ENCODE peak calls at places on chromosomes 7 and 10, in six cellular contexts. A is SK-N-SH, R is HCT116, W is HepG2, X is K562, F is H1. G is an unnamed sample.
A peak's percentile ranks its signal among the peaks of the same experiment; 100 is the strongest.

GRCh38 chr10:62374862-62375710 is 917 bp downstream of the ZNF365 start:
- DNase-seq in A (peak; percentile 41), R (no peak), W (no peak), X (no peak), F (no peak), G (peak; percentile 44)

GRCh38 chr10:132617781-132618052 is 80.1 kb downstream of the INPP5A start:
- DNase-seq in A (no peak), R (no peak), W (no peak), X (no peak), F (no peak), G (no peak)

GRCh38 chr7:35729061-35729783 is 34.3 kb upstream of the HERPUD2 start:
- DNase-seq in A (no peak), R (no peak), W (no peak), X (no peak), F (no peak), G (no peak)

GRCh38 chr7:124462249-124462648 is 303.3 kb downstream of the GPR37 start:
- DNase-seq in A (no peak), R (no peak), W (no peak), X (no peak), F (no peak), G (no peak)

GRCh38 chr10:85623342-85623741 is 743.3 kb downstream of the GRID1 start:
- DNase-seq in A (no peak), R (no peak), W (no peak), X (no peak), F (no peak), G (no peak)

GRCh38 chr10:6721964-6722615 is 142.0 kb upstream of the PRKCQ start:
- DNase-seq in A (no peak), R (peak; percentile 62), W (no peak), X (no peak), F (no peak), G (no peak)

GRCh38 chr7:148954766-148955165 is 70.7 kb upstream of the EZH2 start:
- DNase-seq in A (no peak), R (no peak), W (no peak), X (no peak), F (no peak), G (no peak)

GRCh38 chr7:93115796-93116195 is 2.0 kb downstream of the SAMD9 start:
- DNase-seq in A (no peak), R (peak; percentile 32), W (no peak), X (peak; percentile 13), F (no peak), G (no peak)

GRCh38 chr10:116771891-116772290 is 29.5 kb upstream of the HSPA12A start:
- DNase-seq in A (no peak), R (no peak), W (no peak), X (no peak), F (no peak), G (no peak)

GRCh38 chr7:95886501-95887090 is 114.2 kb downstream of the DYNC1I1 start:
- DNase-seq in A (no peak), R (no peak), W (peak; percentile 35), X (no peak), F (no peak), G (no peak)

GRCh38 chr10:122657734-122658133 is 41.9 kb downstream of the C10orf120 start:
- DNase-seq in A (no peak), R (no peak), W (no peak), X (no peak), F (no peak), G (no peak)

GRCh38 chr7:561631-562393 is 42.2 kb upstream of the PDGFA start:
- DNase-seq in A (no peak), R (no peak), W (no peak), X (no peak), F (no peak), G (no peak)
- TF ChIP-seq JUND in A (no peak), R (no peak), W (no peak), X (no peak), F (no peak), G (no peak)

GRCh38 chr7:17139081-17139480 is 159.4 kb upstream of the AHR start:
- DNase-seq in A (no peak), R (no peak), W (no peak), X (no peak), F (no peak), G (no peak)

GRCh38 chr7:17144313-17144712 is 154.1 kb upstream of the AHR start:
- DNase-seq in A (no peak), R (no peak), W (no peak), X (no peak), F (no peak), G (no peak)

GRCh38 chr7:17140421-17140820 is 158.0 kb upstream of the AHR start:
- DNase-seq in A (no peak), R (no peak), W (no peak), X (no peak), F (no peak), G (no peak)

GRCh38 chr7:17147409-17147808 is 151.0 kb upstream of the AHR start:
- DNase-seq in A (no peak), R (no peak), W (no peak), X (no peak), F (no peak), G (no peak)

DNA sequence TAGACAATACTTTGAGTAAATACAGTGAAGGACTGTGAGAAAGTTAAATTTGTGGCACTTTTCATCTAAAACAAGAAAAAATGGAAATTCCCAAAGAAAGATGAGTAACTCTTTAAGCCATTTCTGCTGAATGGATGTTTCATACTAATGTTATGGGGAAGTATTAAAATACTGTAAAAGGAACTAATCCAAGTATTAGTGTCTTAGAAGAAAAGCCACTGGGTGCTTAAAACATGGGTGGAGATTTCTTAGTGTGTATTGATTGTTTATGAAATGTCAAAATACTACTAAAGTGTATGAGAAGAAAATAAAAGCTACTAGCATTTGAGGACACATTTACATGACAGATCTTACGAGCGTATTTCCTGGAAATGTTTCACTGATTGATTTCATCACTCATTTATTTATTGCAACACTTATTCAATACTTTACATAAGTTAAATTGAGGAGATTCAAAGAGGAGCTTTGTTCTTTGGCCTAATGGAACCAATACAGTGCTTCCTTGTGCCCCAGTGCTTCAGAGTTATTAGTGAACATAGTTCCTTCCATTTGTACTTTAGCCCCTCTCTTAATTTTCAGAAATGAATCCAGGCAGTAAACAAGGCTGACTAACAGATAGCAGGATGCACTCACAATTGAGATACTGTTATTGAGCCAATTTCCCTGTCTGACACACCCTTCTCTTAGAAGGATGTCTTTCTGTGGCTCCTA is 155.5 kb upstream of the AHR start:
- DNase-seq in A (no peak), R (no peak), W (peak; percentile 92), X (no peak), F (no peak), G (no peak)
- TF ChIP-seq JUND in A (no peak), R (no peak), W (no peak), X (no peak), F (no peak), G (no peak)

GRCh38 chr7:74452748-74453320 is 872 bp upstream of the GTF2IRD1 start:
- DNase-seq in A (peak; percentile 83), R (no peak), W (peak; percentile 65), X (no peak), F (no peak), G (peak; percentile 42)
- TF ChIP-seq JUND in A (no peak), R (no peak), W (no peak), X (no peak), F (no peak), G (no peak)

GRCh38 chr7:1964913-1965578 is 267.7 kb downstream of the MAD1L1 start:
- DNase-seq in A (no peak), R (no peak), W (no peak), X (no peak), F (no peak), G (no peak)

GRCh38 chr7:1965579-1966294 is 267.0 kb downstream of the MAD1L1 start:
- DNase-seq in A (no peak), R (no peak), W (no peak), X (no peak), F (no peak), G (no peak)

GRCh38 chr7:1968397-1969111 is 264.2 kb downstream of the MAD1L1 start:
- DNase-seq in A (no peak), R (no peak), W (no peak), X (no peak), F (no peak), G (no peak)

GRCh38 chr7:1967512-1968396 is 265.0 kb downstream of the MAD1L1 start:
- DNase-seq in A (no peak), R (no peak), W (no peak), X (no peak), F (no peak), G (no peak)

DNA sequence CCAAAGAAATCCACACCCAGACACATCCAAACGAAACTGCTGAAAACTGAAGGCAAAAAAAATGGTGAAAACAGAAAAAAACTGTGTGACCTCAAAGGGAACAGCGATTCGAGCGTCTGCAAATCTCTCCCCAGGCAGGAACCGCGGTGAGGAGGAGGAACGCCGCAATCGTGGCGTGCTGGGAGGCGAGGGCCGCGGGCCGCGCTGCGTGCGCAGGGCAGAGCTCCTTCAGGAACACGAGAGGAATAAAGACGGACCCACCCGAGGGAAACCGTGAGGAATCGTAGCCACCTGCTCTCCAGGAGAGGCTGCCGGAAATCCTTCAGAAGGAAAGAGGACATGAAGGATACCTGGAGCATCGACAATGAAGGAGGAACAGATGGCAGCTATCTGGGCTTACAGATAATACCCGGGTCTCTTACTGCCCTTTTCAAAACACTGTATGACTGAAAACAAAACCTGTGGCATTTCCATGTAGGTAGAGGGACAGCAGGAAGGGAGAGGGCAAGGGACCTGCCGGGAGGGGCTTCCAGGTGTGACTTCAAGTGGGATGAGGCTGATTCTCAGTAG is 266.0 kb downstream of the MAD1L1 start:
- DNase-seq in A (no peak), R (no peak), W (no peak), X (no peak), F (no peak), G (no peak)
- TF ChIP-seq JUND in A (no peak), R (no peak), W (no peak), X (no peak), F (no peak), G (no peak)

DNA sequence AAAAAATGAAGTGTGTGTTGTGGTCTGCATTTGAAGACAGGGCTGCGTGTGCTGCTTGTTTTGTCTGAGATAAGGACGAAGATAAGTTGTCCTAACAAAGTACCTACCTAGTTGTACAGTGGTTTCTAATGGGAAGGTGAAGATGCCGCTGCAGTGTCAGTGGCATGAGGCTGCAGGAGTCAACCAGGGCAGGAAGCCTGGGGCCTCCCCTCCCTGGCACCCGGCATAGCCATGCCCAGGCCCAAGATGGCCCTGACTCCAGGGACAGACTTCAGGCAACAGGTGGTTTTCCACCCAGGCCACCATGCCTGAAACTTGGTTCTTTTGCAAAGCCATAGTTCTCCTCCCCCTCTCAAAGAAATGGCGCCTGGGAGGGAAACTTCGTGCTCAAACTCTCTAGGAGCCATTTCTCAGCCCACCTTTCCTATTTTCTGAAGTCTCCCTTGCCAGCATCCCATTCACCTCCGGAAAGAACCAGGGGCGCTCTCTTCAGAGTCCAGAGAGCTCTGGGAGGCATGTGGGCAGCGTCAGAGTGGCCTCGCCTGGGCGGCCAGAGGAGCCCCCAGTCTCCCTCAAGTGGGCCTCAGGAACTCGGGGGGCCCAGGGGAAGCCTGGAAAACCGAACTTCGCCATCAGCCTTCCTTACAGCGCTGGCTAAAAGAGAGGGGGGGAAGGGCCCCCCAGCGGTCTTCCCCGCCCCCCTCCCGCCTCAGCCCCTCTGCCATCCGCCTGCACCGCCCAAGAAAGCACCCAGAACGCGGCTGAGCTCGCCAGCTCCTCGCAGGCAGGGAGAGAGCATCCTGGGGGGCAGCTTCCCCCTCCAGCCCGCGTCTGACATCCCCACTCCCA is 2.0 kb upstream of the KAT6B start:
- DNase-seq in A (peak; percentile 66), R (no peak), W (peak; percentile 15), X (no peak), F (peak; percentile 55), G (no peak)
- TF ChIP-seq JUND in A (no peak), R (no peak), W (no peak), X (no peak), F (no peak), G (no peak)